ENCODE peak calls at places on chromosome 10, in four cellular contexts. One of them, this sample, is unnamed.

GRCh38 chr10:478471-479245 is 210.8 kb downstream of the DIP2C start:
- DNase-seq in fibroblast of villous mesenchyme: no peak
- DNase-seq in osteocyte: peak
- DNase-seq in HL-60: no peak
- DNase-seq in this sample: no peak

GRCh38 chr10:99431190-99431549 is 746 bp upstream of the GOT1 start:
- DNase-seq in fibroblast of villous mesenchyme: peak
- DNase-seq in osteocyte: no peak
- DNase-seq in HL-60: peak
- DNase-seq in this sample: peak

GRCh38 chr10:69848454-69848853 is 46.7 kb downstream of the COL13A1 start:
- DNase-seq in fibroblast of villous mesenchyme: no peak
- DNase-seq in osteocyte: no peak
- DNase-seq in HL-60: no peak
- DNase-seq in this sample: no peak

GRCh38 chr10:110137142-110137545 is 70.3 kb upstream of the MXI1 start:
- DNase-seq in fibroblast of villous mesenchyme: peak
- DNase-seq in osteocyte: no peak
- DNase-seq in HL-60: peak
- DNase-seq in this sample: peak

GRCh38 chr10:22252801-22253577 is 35.2 kb upstream of the EBLN1 start:
- DNase-seq in fibroblast of villous mesenchyme: peak
- DNase-seq in osteocyte: no peak
- DNase-seq in HL-60: no peak
- DNase-seq in this sample: peak

GRCh38 chr10:97179311-97179710 is 6.4 kb downstream of the SLIT1 start:
- DNase-seq in fibroblast of villous mesenchyme: no peak
- DNase-seq in osteocyte: no peak
- DNase-seq in HL-60: no peak
- DNase-seq in this sample: no peak

GRCh38 chr10:89505606-89506005 is 29.8 kb downstream of the SLC16A12 start:
- DNase-seq in fibroblast of villous mesenchyme: peak
- DNase-seq in osteocyte: no peak
- DNase-seq in HL-60: no peak
- DNase-seq in this sample: no peak

GRCh38 chr10:60235001-60235400 is 154.7 kb downstream of the ANK3 start:
- DNase-seq in fibroblast of villous mesenchyme: peak
- DNase-seq in osteocyte: no peak
- DNase-seq in HL-60: no peak
- DNase-seq in this sample: peak

GRCh38 chr10:82850166-82850565 is 975.2 kb downstream of the NRG3 start:
- DNase-seq in fibroblast of villous mesenchyme: no peak
- DNase-seq in osteocyte: no peak
- DNase-seq in HL-60: no peak
- DNase-seq in this sample: no peak

GRCh38 chr10:69439350-69439739 is 11.9 kb upstream of the TSPAN15 start:
- DNase-seq in fibroblast of villous mesenchyme: no peak
- DNase-seq in osteocyte: no peak
- DNase-seq in HL-60: no peak
- DNase-seq in this sample: peak

GRCh38 chr10:122221958-122222357 is 49.1 kb upstream of the BTBD16 start:
- DNase-seq in fibroblast of villous mesenchyme: no peak
- DNase-seq in osteocyte: no peak
- DNase-seq in HL-60: no peak
- DNase-seq in this sample: no peak

GRCh38 chr10:97721871-97722780 is 8.6 kb downstream of the MARVELD1 start:
- DNase-seq in fibroblast of villous mesenchyme: no peak
- DNase-seq in osteocyte: no peak
- DNase-seq in HL-60: no peak
- DNase-seq in this sample: no peak

GRCh38 chr10:6142644-6143043 is 53.8 kb downstream of the RBM17 start:
- DNase-seq in fibroblast of villous mesenchyme: no peak
- DNase-seq in osteocyte: no peak
- DNase-seq in HL-60: no peak
- DNase-seq in this sample: no peak

GRCh38 chr10:71005337-71006305 is 117.3 kb upstream of the PCBD1 start:
- DNase-seq in fibroblast of villous mesenchyme: no peak
- DNase-seq in osteocyte: no peak
- DNase-seq in HL-60: no peak
- DNase-seq in this sample: no peak

GRCh38 chr10:127298396-127298795 is 102.0 kb upstream of the INSYN2A start:
- DNase-seq in fibroblast of villous mesenchyme: peak
- DNase-seq in osteocyte: no peak
- DNase-seq in HL-60: no peak
- DNase-seq in this sample: no peak

GRCh38 chr10:117134084-117135025 is 3.7 kb downstream of the VAX1 start:
- DNase-seq in fibroblast of villous mesenchyme: no peak
- DNase-seq in osteocyte: peak
- DNase-seq in HL-60: no peak
- DNase-seq in this sample: no peak

GRCh38 chr10:78672898-78673297 is 395.9 kb upstream of the ZMIZ1 start:
- DNase-seq in fibroblast of villous mesenchyme: no peak
- DNase-seq in osteocyte: no peak
- DNase-seq in HL-60: no peak
- DNase-seq in this sample: peak

GRCh38 chr10:86758231-86759072 is 2.0 kb downstream of the BMPR1A start:
- DNase-seq in fibroblast of villous mesenchyme: no peak
- DNase-seq in osteocyte: no peak
- DNase-seq in HL-60: no peak
- DNase-seq in this sample: no peak

GRCh38 chr10:60237977-60238376 is 151.7 kb downstream of the ANK3 start:
- DNase-seq in fibroblast of villous mesenchyme: no peak
- DNase-seq in osteocyte: no peak
- DNase-seq in HL-60: no peak
- DNase-seq in this sample: peak

GRCh38 chr10:126684171-126684745 is 13.8 kb upstream of the C10orf90 start:
- DNase-seq in fibroblast of villous mesenchyme: no peak
- DNase-seq in osteocyte: no peak
- DNase-seq in HL-60: no peak
- DNase-seq in this sample: no peak

GRCh38 chr10:112286837-112287818 is 3.9 kb downstream of the TECTB start:
- DNase-seq in fibroblast of villous mesenchyme: no peak
- DNase-seq in osteocyte: no peak
- DNase-seq in HL-60: no peak
- DNase-seq in this sample: no peak

GRCh38 chr10:88490216-88490980 is 92.7 kb downstream of the RNLS start:
- DNase-seq in fibroblast of villous mesenchyme: no peak
- DNase-seq in osteocyte: no peak
- DNase-seq in HL-60: peak
- DNase-seq in this sample: no peak

GRCh38 chr10:34113504-34114225 is 701.4 kb downstream of the PARD3 start:
- DNase-seq in fibroblast of villous mesenchyme: no peak
- DNase-seq in osteocyte: peak
- DNase-seq in HL-60: no peak
- DNase-seq in this sample: no peak

GRCh38 chr10:48778193-48778857 is 93.7 kb downstream of the WDFY4 start:
- DNase-seq in fibroblast of villous mesenchyme: no peak
- DNase-seq in osteocyte: peak
- DNase-seq in HL-60: no peak
- DNase-seq in this sample: no peak

GRCh38 chr10:75375828-75376227 is 25.7 kb downstream of the ZNF503 start:
- DNase-seq in fibroblast of villous mesenchyme: no peak
- DNase-seq in osteocyte: no peak
- DNase-seq in HL-60: peak
- DNase-seq in this sample: no peak

GRCh38 chr10:78621183-78621789 is 447.5 kb upstream of the ZMIZ1 start:
- DNase-seq in fibroblast of villous mesenchyme: no peak
- DNase-seq in osteocyte: no peak
- DNase-seq in HL-60: no peak
- DNase-seq in this sample: no peak

GRCh38 chr10:68154211-68154497 is 44.9 kb downstream of the MYPN start:
- DNase-seq in fibroblast of villous mesenchyme: peak
- DNase-seq in osteocyte: no peak
- DNase-seq in HL-60: no peak
- DNase-seq in this sample: no peak

GRCh38 chr10:4512557-4513286 is 313.3 kb upstream of the AKR1E2 start:
- DNase-seq in fibroblast of villous mesenchyme: peak
- DNase-seq in osteocyte: no peak
- DNase-seq in HL-60: no peak
- DNase-seq in this sample: peak

GRCh38 chr10:106268000-106268399 is 896.5 kb downstream of the SORCS1 start:
- DNase-seq in fibroblast of villous mesenchyme: no peak
- DNase-seq in osteocyte: no peak
- DNase-seq in HL-60: no peak
- DNase-seq in this sample: no peak

GRCh38 chr10:47026301-47027107 is 115.3 kb downstream of the PTPN20 start:
- DNase-seq in fibroblast of villous mesenchyme: no peak
- DNase-seq in osteocyte: peak
- DNase-seq in HL-60: no peak
- DNase-seq in this sample: no peak

GRCh38 chr10:4226941-4227540 is 442.0 kb upstream of the KLF6 start:
- DNase-seq in fibroblast of villous mesenchyme: no peak
- DNase-seq in osteocyte: no peak
- DNase-seq in HL-60: no peak
- DNase-seq in this sample: no peak

GRCh38 chr10:113891476-113891875 is 37.0 kb downstream of the NHLRC2 start:
- DNase-seq in fibroblast of villous mesenchyme: no peak
- DNase-seq in osteocyte: no peak
- DNase-seq in HL-60: no peak
- DNase-seq in this sample: peak

GRCh38 chr10:79424221-79425073 is 21.0 kb downstream of the ZCCHC24 start:
- DNase-seq in fibroblast of villous mesenchyme: no peak
- DNase-seq in osteocyte: no peak
- DNase-seq in HL-60: no peak
- DNase-seq in this sample: peak

GRCh38 chr10:78960316-78960800 is 108.4 kb upstream of the ZMIZ1 start:
- DNase-seq in fibroblast of villous mesenchyme: peak
- DNase-seq in osteocyte: no peak
- DNase-seq in HL-60: no peak
- DNase-seq in this sample: peak

GRCh38 chr10:2917926-2918325 is 149.4 kb upstream of the PFKP start:
- DNase-seq in fibroblast of villous mesenchyme: no peak
- DNase-seq in osteocyte: peak
- DNase-seq in HL-60: no peak
- DNase-seq in this sample: no peak

GRCh38 chr10:49761789-49762565 is at the start of gene OGDHL:
- DNase-seq in fibroblast of villous mesenchyme: peak
- DNase-seq in osteocyte: peak
- DNase-seq in HL-60: peak
- DNase-seq in this sample: peak